ENCODE peak calls at places on chromosome 19, in four cellular contexts. X, S, L and T are unnamed samples.

GRCh38 chr19:50723735-50724521 is 764 bp downstream of the CLEC11A start:
- DNase-seq in S (no peak), L (no peak), X (no peak), T (no peak)

GRCh38 chr19:55158848-55159793 is 1.6 kb upstream of the TNNI3 start:
- DNase-seq in X (no peak), S (no peak), L (no peak), T (no peak)

GRCh38 chr19:55546822-55547614 is 1.7 kb upstream of the SBK3 start:
- DNase-seq in X (no peak), S (peak; percentile 42), L (peak; percentile 89), T (no peak)

GRCh38 chr19:56103027-56103614 is 18.0 kb downstream of the ZNF787 start:
- DNase-seq in L (no peak), S (no peak), X (no peak), T (no peak)

GRCh38 chr19:22286151-22286810 is at the start of gene ZNF729:
- DNase-seq in L (no peak), X (no peak), S (no peak), T (no peak)

GRCh38 chr19:33193864-33194362 is at the start of gene LRP3:
- DNase-seq in S (peak; percentile 84), L (peak; percentile 41), X (no peak), T (no peak)

GRCh38 chr19:13935765-13936486 is 2.3 kb downstream of the PODNL1 start:
- DNase-seq in L (peak; percentile 37), S (peak; percentile 74), X (no peak), T (no peak)

GRCh38 chr19:7868671-7869452 is 5.3 kb downstream of the PRR36 start:
- DNase-seq in X (peak; percentile 93), L (peak; percentile 34), S (peak; percentile 91), T (peak; percentile 80)

GRCh38 chr19:11435833-11436313 is 438 bp downstream of the PRKCSH start:
- DNase-seq in X (peak; percentile 34), L (peak; percentile 31), S (peak; percentile 55), T (peak; percentile 40)

DNA sequence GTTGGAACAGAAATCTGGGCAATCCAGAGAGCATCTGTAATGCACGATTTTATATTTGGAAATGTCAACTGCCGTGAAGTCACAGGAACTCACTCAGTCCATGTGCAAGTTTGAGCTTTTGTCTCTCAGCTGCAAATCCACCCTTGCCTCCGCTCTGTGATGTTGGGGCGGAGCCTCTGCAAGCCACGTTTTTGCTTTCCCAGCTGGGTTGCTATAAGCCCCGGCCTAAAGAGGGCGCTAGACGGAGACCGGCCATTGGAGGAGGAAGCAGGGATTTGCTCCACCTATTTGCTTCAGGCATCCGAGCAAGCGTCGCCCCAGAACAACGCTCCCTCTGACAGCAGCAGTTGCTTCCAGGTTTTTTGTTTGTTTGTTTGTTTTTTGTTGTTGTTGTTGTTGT is 56.2 kb downstream of the TRPM4 start:
- DNase-seq in X (no peak), L (no peak), S (no peak), T (no peak)
- TF ChIP-seq CTCF in X (no peak), L (no peak), S (peak; percentile 26), T (no peak)

GRCh38 chr19:42284066-42284501 is 15.0 kb downstream of the CIC start:
- DNase-seq in S (peak; percentile 88), X (peak; percentile 91), L (peak; percentile 70), T (peak; percentile 54)

GRCh38 chr19:42282810-42283247 is 13.8 kb downstream of the CIC start:
- DNase-seq in S (no peak), X (peak; percentile 8), L (no peak), T (no peak)

GRCh38 chr19:42282036-42282762 is 13.1 kb downstream of the CIC start:
- DNase-seq in S (peak; percentile 52), L (peak; percentile 52), X (no peak), T (no peak)

GRCh38 chr19:42284641-42285341 is 15.7 kb downstream of the CIC start:
- DNase-seq in S (peak; percentile 56), X (peak; percentile 23), L (no peak), T (no peak)

DNA sequence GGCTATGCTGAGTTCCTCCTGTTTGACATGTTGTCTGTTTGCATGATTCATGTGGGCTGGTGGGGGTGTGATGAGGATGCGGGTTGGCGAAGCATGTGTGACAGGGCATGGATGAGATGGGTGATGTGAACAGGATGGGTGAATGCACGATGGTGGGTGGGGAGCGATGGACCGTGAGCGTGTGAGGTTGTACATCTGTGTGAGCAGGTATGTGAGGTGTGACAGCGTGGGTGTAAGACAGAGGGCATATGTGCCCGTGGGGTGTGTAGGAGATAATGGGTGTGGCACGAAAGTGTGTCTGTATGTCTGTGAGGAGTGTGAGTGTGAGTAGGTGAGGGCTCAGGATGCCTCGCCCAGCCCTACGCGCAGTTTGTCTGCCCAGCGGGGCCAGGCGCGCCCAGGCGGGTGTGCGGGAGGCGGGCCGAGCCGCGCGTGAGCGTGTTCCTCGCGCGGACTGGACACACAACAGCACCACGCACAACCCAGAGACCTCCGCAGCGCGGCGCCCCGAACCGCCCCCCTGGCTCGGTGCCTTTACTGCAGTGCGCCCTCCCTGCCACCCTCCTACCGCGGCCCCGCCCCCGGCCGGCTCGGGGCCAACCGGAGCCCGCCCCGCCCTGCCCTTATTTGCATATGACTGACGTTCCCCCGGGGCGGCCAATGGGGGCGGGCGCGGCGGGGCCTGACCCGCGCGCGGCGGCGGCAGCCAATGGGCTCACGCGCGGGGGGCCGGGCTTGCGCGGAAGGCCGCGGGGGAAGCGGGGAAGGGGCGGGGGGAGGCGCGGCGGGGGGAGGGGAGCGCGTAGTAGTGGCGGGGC is 14.4 kb downstream of the CIC start:
- DNase-seq in L (peak; percentile 90), S (peak; percentile 98), X (peak; percentile 96), T (peak; percentile 97)
- TF ChIP-seq CTCF in L (no peak), S (no peak), X (no peak), T (no peak)

DNA sequence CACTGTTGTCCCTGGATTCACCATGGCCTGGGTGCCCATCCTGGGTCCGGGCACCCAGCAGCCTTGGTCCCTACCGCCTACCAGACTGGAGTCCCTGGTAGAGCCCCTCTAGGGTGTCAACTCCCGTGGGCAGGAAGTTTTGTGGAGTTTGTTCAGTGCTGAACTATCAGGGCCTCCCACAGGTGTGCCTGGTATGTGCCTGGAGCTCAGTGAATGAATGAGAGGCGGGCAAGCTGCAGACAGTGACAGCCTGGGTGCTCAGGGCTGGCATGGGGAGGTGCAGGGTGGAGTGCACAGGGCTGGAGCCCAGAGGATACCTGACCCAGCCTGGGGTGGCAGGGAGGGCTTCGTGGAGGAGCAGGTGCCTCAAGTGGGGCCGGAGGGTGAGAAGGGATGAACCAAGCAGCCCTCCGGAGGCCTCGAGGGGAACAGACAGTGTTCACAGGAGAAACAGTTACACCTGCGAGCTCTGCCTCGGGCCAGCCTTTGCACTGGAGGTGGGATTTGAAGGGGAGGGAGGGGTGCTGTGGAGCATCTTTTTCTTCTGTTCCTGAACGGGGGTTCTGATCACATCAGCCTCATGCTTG is 29.6 kb downstream of the PAK4 start:
- DNase-seq in X (no peak), L (no peak), S (no peak), T (no peak)
- TF ChIP-seq CTCF in X (no peak), L (no peak), S (no peak), T (no peak)

GRCh38 chr19:19525611-19526380 is 2.9 kb upstream of the YJEFN3 start:
- DNase-seq in S (no peak), L (no peak), X (no peak), T (no peak)
- TF ChIP-seq CTCF in S (no peak), L (no peak), X (no peak), T (no peak)

DNA sequence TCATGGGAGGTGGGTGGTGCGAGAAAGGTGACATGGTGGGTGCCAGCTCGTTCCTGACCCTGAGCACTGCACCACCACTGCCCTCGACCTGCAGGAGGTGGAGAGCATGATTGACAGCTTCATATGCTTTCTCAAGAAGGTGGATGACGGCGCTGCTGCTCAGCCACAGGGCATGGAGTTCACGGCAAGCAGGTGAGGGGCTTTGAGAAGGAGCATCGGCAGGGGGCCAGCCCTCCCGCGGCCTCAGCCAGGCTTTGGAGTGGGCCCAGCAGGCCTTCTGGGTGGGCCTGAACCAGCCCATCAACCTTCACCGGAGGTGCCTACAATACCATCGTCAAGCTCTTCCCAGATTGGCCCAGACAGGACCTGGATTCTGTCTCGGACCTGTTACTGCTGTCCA is 18.9 kb upstream of the ZNF14 start:
- DNase-seq in L (no peak), S (no peak), X (no peak), T (no peak)
- TF ChIP-seq CTCF in L (no peak), S (no peak), X (no peak), T (no peak)

GRCh38 chr19:1700733-1701663 is 48.6 kb upstream of the TCF3 start:
- DNase-seq in L (no peak), S (no peak), X (no peak), T (no peak)
- TF ChIP-seq CTCF in L (no peak), S (no peak), X (no peak), T (no peak)

DNA sequence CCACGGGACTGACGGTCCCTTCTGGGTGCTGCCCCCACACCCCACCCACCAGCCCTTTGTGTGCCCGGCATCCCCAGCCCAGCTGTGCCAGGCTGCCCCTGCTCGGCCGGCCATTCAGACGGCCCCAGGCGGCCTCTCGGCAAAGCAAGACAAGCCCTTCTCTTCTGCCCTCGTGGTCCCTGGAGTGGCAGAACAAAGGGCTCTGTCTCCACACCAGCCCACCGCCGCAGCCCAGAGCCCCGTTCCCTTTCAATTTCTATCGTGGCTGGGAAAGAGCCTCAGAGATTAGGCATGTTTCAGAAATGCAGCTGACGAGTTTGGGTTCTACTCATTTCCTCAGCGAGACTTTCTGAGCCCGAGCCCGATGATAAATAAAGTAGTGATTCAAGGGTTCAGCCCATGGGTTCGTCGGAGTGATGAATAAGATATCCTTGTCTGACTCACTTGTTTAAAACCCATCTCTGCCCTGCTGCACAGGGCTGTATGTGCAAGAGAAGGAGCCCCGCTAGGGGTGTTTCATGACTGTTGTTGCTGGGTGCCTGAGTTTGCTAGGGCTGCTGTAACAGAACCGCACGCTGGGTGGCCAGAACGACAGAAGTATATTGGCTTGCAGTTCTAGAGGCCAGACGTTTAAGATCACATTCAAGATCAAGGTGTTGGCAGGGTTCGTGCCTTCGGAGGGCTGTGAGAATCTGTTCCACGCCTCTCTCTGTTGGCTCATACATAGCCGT is 4.3 kb downstream of the MYO9B start:
- DNase-seq in L (peak; percentile 99), S (peak; percentile 85), X (peak; percentile 97), T (no peak)
- TF ChIP-seq CTCF in L (peak; percentile 68), S (no peak), X (peak; percentile 60), T (no peak)

GRCh38 chr19:39463403-39463802 is 17.2 kb upstream of the TIMM50 start:
- DNase-seq in L (no peak), X (no peak), S (no peak), T (no peak)
- TF ChIP-seq CTCF in L (no peak), X (no peak), S (no peak), T (no peak)

GRCh38 chr19:15437355-15438123 is 12.2 kb downstream of the WIZ start:
- DNase-seq in X (no peak), L (peak; percentile 37), S (no peak), T (no peak)
- TF ChIP-seq CTCF in X (no peak), L (peak; percentile 43), S (no peak), T (no peak)